ENCODE peak calls at places on chromosomes 6 and 20, in nine cellular contexts. One of them, this sample, is unnamed.

GRCh38 chr6:111610548-111611172 is 5.0 kb upstream of the TRAF3IP2 start:
- DNase-seq in A172: no peak
- DNase-seq in stomach: no peak
- DNase-seq in left cardiac atrium: no peak
- DNase-seq in heart left ventricle: no peak
- DNase-seq in DMS 273 treated with DMSO at 0.1 percent for 48 hours: no peak
- DNase-seq in cardiac fibroblast: no peak
- DNase-seq in Caki2: peak; percentile 86
- DNase-seq in GM18507: no peak
- DNase-seq in this sample: no peak

GRCh38 chr6:26309731-26310142 is 55.3 kb upstream of the BTN3A2 start:
- DNase-seq in heart left ventricle: no peak
- DNase-seq in cardiac fibroblast: peak; percentile 92
- DNase-seq in stomach: no peak
- DNase-seq in DMS 273 treated with DMSO at 0.1 percent for 48 hours: no peak
- DNase-seq in A172: peak; percentile 90
- DNase-seq in GM18507: no peak
- DNase-seq in left cardiac atrium: no peak
- DNase-seq in Caki2: peak; percentile 98
- DNase-seq in this sample: no peak

GRCh38 chr20:64232794-64233193 is 22.8 kb upstream of the PCMTD2 start:
- DNase-seq in A172: peak; percentile 69
- DNase-seq in stomach: no peak
- DNase-seq in DMS 273 treated with DMSO at 0.1 percent for 48 hours: no peak
- DNase-seq in left cardiac atrium: peak; percentile 51
- DNase-seq in Caki2: no peak
- DNase-seq in GM18507: no peak
- DNase-seq in cardiac fibroblast: no peak
- DNase-seq in heart left ventricle: peak; percentile 57
- DNase-seq in this sample: no peak

GRCh38 chr6:12060780-12061619 is 48.9 kb downstream of the HIVEP1 start:
- DNase-seq in GM18507: no peak
- DNase-seq in A172: peak; percentile 26
- DNase-seq in left cardiac atrium: peak; percentile 70
- DNase-seq in stomach: peak; percentile 64
- DNase-seq in DMS 273 treated with DMSO at 0.1 percent for 48 hours: no peak
- DNase-seq in cardiac fibroblast: peak; percentile 68
- DNase-seq in heart left ventricle: peak; percentile 74
- DNase-seq in Caki2: no peak
- DNase-seq in this sample: peak; percentile 71

GRCh38 chr6:125220712-125221111 is 67.1 kb downstream of the TPD52L1 start:
- DNase-seq in A172: no peak
- DNase-seq in left cardiac atrium: peak; percentile 49
- DNase-seq in heart left ventricle: peak; percentile 38
- DNase-seq in stomach: no peak
- DNase-seq in GM18507: no peak
- DNase-seq in cardiac fibroblast: no peak
- DNase-seq in Caki2: no peak
- DNase-seq in DMS 273 treated with DMSO at 0.1 percent for 48 hours: no peak
- DNase-seq in this sample: no peak

GRCh38 chr6:3916211-3916610 is 67.0 kb downstream of the FAM50B start:
- DNase-seq in cardiac fibroblast: peak; percentile 29
- DNase-seq in DMS 273 treated with DMSO at 0.1 percent for 48 hours: no peak
- DNase-seq in GM18507: no peak
- DNase-seq in Caki2: no peak
- DNase-seq in A172: no peak
- DNase-seq in stomach: no peak
- DNase-seq in heart left ventricle: no peak
- DNase-seq in left cardiac atrium: no peak
- DNase-seq in this sample: no peak

GRCh38 chr20:528923-529594 is 14.5 kb downstream of the CSNK2A1 start:
- DNase-seq in DMS 273 treated with DMSO at 0.1 percent for 48 hours: no peak
- DNase-seq in A172: peak; percentile 84
- DNase-seq in Caki2: peak; percentile 33
- DNase-seq in cardiac fibroblast: peak; percentile 96
- DNase-seq in stomach: no peak
- DNase-seq in GM18507: no peak
- DNase-seq in left cardiac atrium: no peak
- DNase-seq in heart left ventricle: no peak
- DNase-seq in this sample: no peak

GRCh38 chr6:111712398-111712797 is 106.7 kb upstream of the TRAF3IP2 start:
- DNase-seq in Caki2: no peak
- DNase-seq in left cardiac atrium: no peak
- DNase-seq in stomach: peak; percentile 35
- DNase-seq in A172: peak; percentile 6
- DNase-seq in cardiac fibroblast: peak; percentile 74
- DNase-seq in GM18507: no peak
- DNase-seq in heart left ventricle: no peak
- DNase-seq in DMS 273 treated with DMSO at 0.1 percent for 48 hours: peak; percentile 15
- DNase-seq in this sample: no peak

GRCh38 chr20:53034899-53035298 is 62.7 kb downstream of the TSHZ2 start:
- DNase-seq in stomach: no peak
- DNase-seq in DMS 273 treated with DMSO at 0.1 percent for 48 hours: no peak
- DNase-seq in GM18507: no peak
- DNase-seq in cardiac fibroblast: no peak
- DNase-seq in Caki2: no peak
- DNase-seq in A172: no peak
- DNase-seq in left cardiac atrium: no peak
- DNase-seq in heart left ventricle: no peak
- DNase-seq in this sample: no peak

GRCh38 chr20:34703573-34704176 is 469 bp upstream of the TP53INP2 start:
- DNase-seq in left cardiac atrium: no peak
- DNase-seq in GM18507: no peak
- DNase-seq in Caki2: peak; percentile 32
- DNase-seq in heart left ventricle: peak; percentile 38
- DNase-seq in cardiac fibroblast: peak; percentile 36
- DNase-seq in stomach: peak; percentile 55
- DNase-seq in DMS 273 treated with DMSO at 0.1 percent for 48 hours: no peak
- DNase-seq in A172: peak; percentile 29
- DNase-seq in this sample: no peak

GRCh38 chr20:33668087-33668790 is 1.5 kb downstream of the ACTL10 start:
- DNase-seq in cardiac fibroblast: no peak
- DNase-seq in Caki2: no peak
- DNase-seq in A172: no peak
- DNase-seq in left cardiac atrium: no peak
- DNase-seq in DMS 273 treated with DMSO at 0.1 percent for 48 hours: no peak
- DNase-seq in heart left ventricle: no peak
- DNase-seq in stomach: peak; percentile 88
- DNase-seq in GM18507: no peak
- DNase-seq in this sample: no peak

This sample was measured in activated T-helper 2 cell treated with anti-CD3 and anti-CD28 coated beads, Interferon-gamma antibody, Interleukin-2, Interleukin-4, amounts not matched to agents 10 μg/mL and 5 μg/mL and 100 μg/mL, durations not matched to agents 14 hours and 24 hours and 36 hours.